ENCODE peak calls at places on chromosomes 16 and 17, in six cellular contexts. I is osteocyte, K is Peyer's patch, U is activated B cell treated with CpG ODN at 0.5 μM for 24 hours, C is HFF-Myc, P is HCT116. L is an unnamed sample.

GRCh38 chr17:16887523-16888095 is 84.3 kb downstream of the TNFRSF13B start:
- DNase-seq in I (peak), K (no peak), U (no peak), C (no peak), P (no peak), L (no peak)

GRCh38 chr17:2396568-2397246 is 4.2 kb downstream of the MNT start:
- DNase-seq in I (peak), K (peak), U (peak), C (no peak), P (peak), L (peak)

GRCh38 chr16:54143934-54144333 is 142.7 kb downstream of the IRX3 start:
- DNase-seq in I (no peak), K (no peak), U (no peak), C (no peak), P (no peak), L (no peak)

GRCh38 chr17:78214016-78214705 is at the start of gene BIRC5:
- DNase-seq in I (peak), K (peak), U (peak), C (peak), P (peak), L (peak)

GRCh38 chr17:16922386-16923096 is 49.4 kb downstream of the TNFRSF13B start:
- DNase-seq in I (no peak), K (peak), U (no peak), C (no peak), P (no peak), L (peak)

GRCh38 chr17:27980035-27980434 is 62.4 kb upstream of the NLK start:
- DNase-seq in I (no peak), K (no peak), U (no peak), C (peak), P (no peak), L (no peak)

GRCh38 chr17:76000016-76000754 is 470 bp upstream of the CDK3 start:
- DNase-seq in I (peak), K (peak), U (peak), C (no peak), P (peak), L (peak)

GRCh38 chr16:11586375-11586855 is 304 bp downstream of the LITAF start:
- DNase-seq in I (no peak), K (no peak), U (no peak), C (no peak), P (no peak), L (peak)

GRCh38 chr17:56594528-56595418 is 1.3 kb downstream of the NOG start:
- DNase-seq in I (no peak), K (peak), U (peak), C (no peak), P (no peak), L (peak)

GRCh38 chr16:9091867-9092281 is 430 bp downstream of the HAPSTR1 start:
- DNase-seq in I (peak), K (peak), U (peak), C (no peak), P (no peak), L (peak)

GRCh38 chr17:46035112-46035818 is 36.2 kb downstream of the STH start:
- DNase-seq in I (no peak), K (no peak), U (no peak), C (no peak), P (no peak), L (peak)

GRCh38 chr17:17001874-17002520 is 30.1 kb upstream of the TNFRSF13B start:
- DNase-seq in I (peak), K (peak), U (peak), C (no peak), P (peak), L (peak)

GRCh38 chr17:386145-386876 is 33.7 kb upstream of the RPH3AL start:
- DNase-seq in I (peak), K (peak), U (peak), C (no peak), P (peak), L (peak)

GRCh38 chr16:352547-353403 is at the start of gene AXIN1:
- DNase-seq in I (peak), K (peak), U (peak), C (peak), P (peak), L (peak)
- TF ChIP-seq CTCF in I (peak), K (peak), U (no peak), C (no peak), P (no peak), L (peak)

DNA sequence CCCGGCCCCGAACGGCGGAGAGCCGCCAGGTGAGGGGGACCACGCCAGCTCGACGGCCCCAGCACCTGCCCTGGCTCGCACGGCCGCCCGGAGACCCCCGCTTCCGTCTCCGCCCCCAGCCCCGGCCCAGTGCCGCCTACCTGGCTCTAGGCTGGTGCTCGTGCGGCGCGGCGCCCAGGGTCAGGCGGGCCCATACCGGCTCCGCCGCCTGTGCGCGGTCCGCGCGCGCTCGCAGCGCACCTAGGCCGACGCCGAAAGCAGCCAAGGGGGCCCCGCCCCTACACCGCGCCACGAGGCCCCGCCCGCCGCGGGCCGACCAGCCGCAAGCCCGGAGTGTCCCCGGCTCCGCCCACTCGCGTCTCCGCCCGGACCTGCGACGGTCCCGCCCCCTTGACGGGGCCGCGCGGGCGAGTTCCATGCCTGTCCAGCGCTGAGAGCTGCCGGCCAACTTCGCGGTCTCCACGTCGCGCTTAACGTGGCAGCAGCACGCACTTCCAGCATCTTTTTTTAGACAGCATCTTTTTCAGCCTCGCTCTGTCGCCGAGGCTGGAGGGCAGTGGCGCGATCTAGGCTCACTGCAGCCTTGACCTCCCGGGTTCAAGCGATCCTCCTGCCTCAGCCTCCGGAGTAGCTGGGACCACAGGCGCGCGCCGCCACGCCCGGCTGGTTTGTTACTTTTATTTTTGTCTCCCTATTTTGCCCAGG is at the start of gene SLC25A39:
- DNase-seq in I (peak), K (peak), U (peak), C (no peak), P (peak), L (peak)
- TF ChIP-seq CTCF in I (no peak), K (no peak), U (no peak), C (no peak), P (no peak), L (no peak)

DNA sequence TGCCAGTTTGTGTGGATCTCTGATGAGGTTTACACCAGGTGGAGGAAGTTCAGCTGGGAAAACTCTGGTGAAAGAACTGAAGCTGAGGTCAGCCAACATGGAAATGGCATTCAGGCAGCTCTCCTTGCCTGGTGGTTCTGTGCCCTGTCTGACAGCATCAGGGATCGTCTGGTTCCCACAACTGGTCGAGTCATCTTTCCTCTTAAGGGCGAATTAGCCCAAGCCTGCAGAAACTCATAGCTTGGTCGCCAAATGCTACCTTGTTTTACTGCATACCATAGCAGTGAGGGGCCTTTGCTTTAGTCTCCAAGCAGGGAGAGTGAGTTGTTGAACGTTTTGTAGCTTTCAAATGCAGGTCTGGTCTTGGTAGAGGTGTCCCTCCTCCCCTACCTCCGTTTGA is 7.2 kb downstream of the PLCG2 start:
- DNase-seq in I (no peak), K (no peak), U (no peak), C (no peak), P (no peak), L (no peak)
- TF ChIP-seq CTCF in I (no peak), K (no peak), U (no peak), C (no peak), P (no peak), L (no peak)

GRCh38 chr17:79658811-79659207 is 48.0 kb upstream of the RBFOX3 start:
- DNase-seq in I (peak), K (peak), U (no peak), C (peak), P (peak), L (no peak)
- TF ChIP-seq CTCF in I (peak), K (peak), U (no peak), C (peak), P (peak), L (no peak)

DNA sequence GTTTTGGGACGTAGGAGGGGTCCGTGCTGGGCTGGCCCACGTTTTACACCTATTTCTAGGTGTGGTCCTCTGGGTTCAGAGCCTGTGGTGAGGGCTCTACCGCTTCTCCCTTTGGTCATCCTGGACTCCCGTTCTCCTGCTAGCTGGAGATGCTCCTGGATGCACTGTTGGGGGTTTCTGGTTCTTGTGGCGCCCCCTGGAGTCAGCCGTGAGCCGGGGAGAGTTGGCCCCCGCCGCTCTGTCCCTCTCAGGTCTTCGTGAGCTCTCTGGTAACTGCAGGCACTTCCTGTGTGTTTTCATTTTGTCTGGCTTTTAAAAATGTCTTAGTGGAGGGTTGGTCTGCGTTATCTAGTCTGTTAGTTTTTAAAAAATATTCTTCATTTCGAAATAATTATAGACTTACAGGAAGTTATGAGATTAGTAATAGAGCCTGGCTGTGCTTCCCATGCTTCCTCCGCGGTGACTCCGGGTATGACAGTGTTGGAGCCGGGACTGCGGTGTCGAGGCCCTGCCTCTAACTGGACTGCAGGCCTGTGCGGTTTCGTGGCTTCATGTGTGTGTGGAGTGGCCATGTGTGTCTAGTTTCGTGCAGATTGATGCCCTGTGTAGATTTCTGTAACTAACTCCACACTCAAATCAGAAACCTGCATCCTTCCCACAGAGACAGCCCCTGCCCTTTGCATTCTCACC is 78.0 kb upstream of the ZNF750 start:
- DNase-seq in I (no peak), K (no peak), U (no peak), C (no peak), P (no peak), L (peak)
- TF ChIP-seq CTCF in I (peak), K (peak), U (no peak), C (peak), P (peak), L (peak)

DNA sequence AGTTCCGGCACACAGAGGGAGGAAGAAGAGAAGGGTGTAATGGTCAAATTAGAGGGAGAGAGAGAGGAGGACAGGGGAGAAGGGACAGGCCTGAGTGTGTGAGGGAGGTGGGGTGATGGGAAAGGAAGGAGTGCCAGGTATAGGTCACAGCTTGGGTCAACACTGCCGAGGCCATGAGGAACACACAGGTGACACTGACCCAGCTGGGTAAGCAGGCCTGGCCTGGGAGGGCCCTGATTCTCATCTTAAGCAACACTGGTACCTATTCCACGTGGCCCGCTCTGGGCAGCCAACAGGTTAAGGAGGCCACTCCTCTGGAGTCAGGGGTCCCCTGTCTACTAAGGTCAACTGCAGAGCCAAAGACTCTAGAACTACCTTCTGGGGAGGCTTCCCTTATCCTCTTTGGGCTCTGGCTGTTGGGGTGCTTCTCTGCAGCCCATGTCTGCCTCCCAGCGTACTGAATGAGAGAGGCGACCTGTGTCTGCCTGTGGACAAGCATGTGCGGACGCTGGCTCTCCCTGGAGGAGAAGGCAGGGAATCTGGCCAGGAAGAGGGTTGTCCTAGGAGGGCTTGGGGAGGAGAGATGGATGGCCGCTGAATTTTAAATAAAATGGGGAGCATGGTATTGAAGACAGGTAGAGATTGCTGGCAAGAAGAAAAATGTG is 57.6 kb downstream of the RGS9 start:
- DNase-seq in I (no peak), K (no peak), U (no peak), C (no peak), P (no peak), L (no peak)
- TF ChIP-seq CTCF in I (no peak), K (no peak), U (no peak), C (no peak), P (no peak), L (no peak)

L was measured in GM13976.